ENCODE peak calls at places on chromosomes 5 and 9, in ten cellular contexts. N is pancreas, B is fibroblast of lung, H is gastrocnemius medialis, F is cardiac muscle cell, J is RWPE2, P is psoas muscle, T is mucosa of descending colon, L is astrocyte, X is upper lobe of right lung. I is an unnamed sample. For H3K36me3, the result is how much of the 10 kb centered on the place peaks cover.

GRCh38 chr9:78365979-78366697 is 69.2 kb downstream of the PSAT1 start:
- DNase-seq in N (no peak), B (no peak), H (no peak), F (peak), J (no peak), P (no peak), T (no peak), L (no peak), X (no peak), I (peak)

GRCh38 chr5:105907016-105907415 is 1763.7 kb downstream of the EFNA5 start:
- DNase-seq in N (no peak), B (peak), H (no peak), F (no peak), J (no peak), P (no peak), T (no peak), L (no peak), X (no peak), I (no peak)

GRCh38 chr5:21236104-21236503 is 1248.1 kb upstream of the CDH18 start:
- DNase-seq in N (no peak), B (peak), H (no peak), F (no peak), J (no peak), P (no peak), T (no peak), L (no peak), X (no peak), I (peak)

GRCh38 chr9:109971226-109971625 is 191.2 kb downstream of the PALM2AKAP2 start:
- DNase-seq in N (no peak), B (no peak), H (no peak), F (no peak), J (no peak), P (no peak), T (no peak), L (no peak), X (no peak), I (peak)

GRCh38 chr5:98927988-98928801 is 612 bp downstream of the CHD1 start:
- DNase-seq in N (peak), B (peak), H (peak), F (peak), J (peak), P (peak), T (peak), L (peak), X (peak), I (peak)

GRCh38 chr5:149228610-149229297 is 42.9 kb upstream of the AFAP1L1 start:
- DNase-seq in N (no peak), B (peak), H (peak), F (peak), J (no peak), P (no peak), T (no peak), L (peak), X (no peak), I (peak)

GRCh38 chr5:36422957-36423356 is 121.3 kb upstream of the RANBP3L start:
- DNase-seq in N (no peak), B (peak), H (no peak), F (no peak), J (no peak), P (no peak), T (no peak), L (peak), X (no peak), I (peak)

GRCh38 chr9:127768666-127769065 is 9.8 kb downstream of the SH2D3C start:
- DNase-seq in N (no peak), B (no peak), H (no peak), F (no peak), J (no peak), P (no peak), T (no peak), L (no peak), X (no peak), I (no peak)

GRCh38 chr9:31848505-31849285 is 535.7 kb upstream of the ACO1 start:
- DNase-seq in N (no peak), B (no peak), H (no peak), F (no peak), J (no peak), P (no peak), T (no peak), L (no peak), X (no peak), I (no peak)

GRCh38 chr9:125758986-125759811 is 12.0 kb downstream of the PBX3 start:
- DNase-seq in N (no peak), B (peak), H (no peak), F (no peak), J (no peak), P (no peak), T (no peak), L (no peak), X (no peak), I (no peak)

GRCh38 chr5:127029513-127030258 is 672 bp downstream of the MARCHF3 start:
- DNase-seq in N (peak), B (peak), H (peak), F (peak), J (peak), P (peak), T (peak), L (peak), X (peak), I (peak)

DNA sequence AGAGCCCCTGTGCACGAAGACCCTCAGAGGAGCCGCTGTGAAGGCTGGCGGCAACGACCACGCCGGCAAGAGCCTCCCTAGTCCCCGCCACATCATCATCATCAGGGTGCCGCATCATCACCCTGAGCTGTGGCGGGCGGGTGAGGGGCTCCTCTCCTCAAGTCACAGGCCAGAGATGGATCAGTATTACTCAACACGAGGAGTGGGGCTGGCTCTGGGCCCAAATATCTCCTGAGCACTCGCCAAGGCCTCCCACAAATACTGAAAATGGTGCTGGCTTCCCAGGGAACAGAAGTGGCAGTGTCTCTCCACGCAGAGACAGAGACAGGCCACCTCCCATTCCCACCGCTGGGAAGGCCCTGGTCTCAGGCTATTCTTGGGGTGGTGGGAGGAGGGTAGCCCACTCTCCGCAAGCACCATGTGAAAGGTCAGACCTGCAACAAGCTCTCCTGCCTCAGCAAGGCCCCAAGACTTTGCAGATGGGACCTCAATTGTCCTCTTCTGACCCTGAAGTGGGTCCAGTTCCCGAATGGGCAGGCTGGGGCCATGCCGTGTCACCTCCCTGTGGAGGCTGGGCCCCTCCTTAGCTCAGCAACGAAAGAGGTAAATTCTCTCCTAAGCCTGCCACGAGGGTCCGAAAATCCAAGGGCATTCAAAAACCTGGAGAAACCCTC is 39.3 kb upstream of the ZNF354A start:
- DNase-seq in N (no peak), B (no peak), H (no peak), F (no peak), J (peak), P (no peak), T (no peak), L (no peak), X (peak), I (no peak)
- TF ChIP-seq CTCF in N (no peak), B (no peak), H (no peak), F (no peak), J (no peak), P (no peak), T (no peak), L (no peak), X (no peak), I (no peak)

GRCh38 chr9:71144495-71144894 is 23.1 kb upstream of the TRPM3 start:
- DNase-seq in N (no peak), B (no peak), H (no peak), F (no peak), J (no peak), P (no peak), T (no peak), L (no peak), X (no peak), I (no peak)

GRCh38 chr9:71147368-71147767 is 25.9 kb upstream of the TRPM3 start:
- DNase-seq in N (no peak), B (no peak), H (no peak), F (peak), J (no peak), P (no peak), T (no peak), L (no peak), X (no peak), I (no peak)

GRCh38 chr9:71145179-71145578 is 23.8 kb upstream of the TRPM3 start:
- DNase-seq in N (no peak), B (no peak), H (no peak), F (peak), J (no peak), P (no peak), T (no peak), L (no peak), X (no peak), I (peak)

GRCh38 chr9:71146511-71146910 is 25.1 kb upstream of the TRPM3 start:
- DNase-seq in N (no peak), B (no peak), H (no peak), F (no peak), J (no peak), P (no peak), T (no peak), L (no peak), X (no peak), I (peak)
- H3K4me3 ChIP-seq in N (no peak), B (no peak), H (no peak), F (no peak), J (no peak), P (no peak), T (no peak), L (no peak), X (no peak), I (no peak)

GRCh38 chr5:374631-375335 is 53.3 kb downstream of the AHRR start:
- DNase-seq in N (no peak), B (no peak), H (no peak), F (no peak), J (peak), P (no peak), T (peak), L (no peak), X (peak), I (no peak)

GRCh38 chr5:376951-377325 is 55.4 kb downstream of the AHRR start:
- DNase-seq in N (no peak), B (no peak), H (no peak), F (no peak), J (no peak), P (no peak), T (no peak), L (no peak), X (no peak), I (no peak)

GRCh38 chr5:375336-375920 is 53.9 kb downstream of the AHRR start:
- DNase-seq in N (no peak), B (no peak), H (no peak), F (no peak), J (peak), P (no peak), T (peak), L (no peak), X (peak), I (no peak)

GRCh38 chr5:377326-377981 is 55.9 kb downstream of the AHRR start:
- DNase-seq in N (no peak), B (no peak), H (no peak), F (no peak), J (peak), P (no peak), T (peak), L (no peak), X (peak), I (no peak)

GRCh38 chr5:375921-376871 is 54.7 kb downstream of the AHRR start:
- DNase-seq in N (no peak), B (no peak), H (no peak), F (no peak), J (peak), P (no peak), T (peak), L (no peak), X (peak), I (no peak)
- H3K36me3 ChIP-seq in N (under half), B (under half), H (under half), F (under half), J (under half), P (under half), T (under half), L (under half), X (under half), I (under half)

GRCh38 chr9:6495484-6495883 is 82.5 kb downstream of the UHRF2 start:
- DNase-seq in N (no peak), B (no peak), H (no peak), F (no peak), J (no peak), P (no peak), T (no peak), L (no peak), X (no peak), I (peak)
- TF ChIP-seq CTCF in N (no peak), B (no peak), H (no peak), F (no peak), J (peak), P (no peak), T (no peak), L (no peak), X (no peak), I (peak)

GRCh38 chr9:21239917-21240316 is at the start of gene IFNA14:
- DNase-seq in N (no peak), B (no peak), H (no peak), F (no peak), J (no peak), P (no peak), T (no peak), L (no peak), X (no peak), I (no peak)

GRCh38 chr9:21244841-21245240 is 5.0 kb upstream of the IFNA14 start:
- DNase-seq in N (no peak), B (no peak), H (no peak), F (no peak), J (no peak), P (no peak), T (no peak), L (no peak), X (no peak), I (no peak)
- H3K4me3 ChIP-seq in N (no peak), B (no peak), H (no peak), F (no peak), J (no peak), P (no peak), T (no peak), L (no peak), X (no peak), I (no peak)

DNA sequence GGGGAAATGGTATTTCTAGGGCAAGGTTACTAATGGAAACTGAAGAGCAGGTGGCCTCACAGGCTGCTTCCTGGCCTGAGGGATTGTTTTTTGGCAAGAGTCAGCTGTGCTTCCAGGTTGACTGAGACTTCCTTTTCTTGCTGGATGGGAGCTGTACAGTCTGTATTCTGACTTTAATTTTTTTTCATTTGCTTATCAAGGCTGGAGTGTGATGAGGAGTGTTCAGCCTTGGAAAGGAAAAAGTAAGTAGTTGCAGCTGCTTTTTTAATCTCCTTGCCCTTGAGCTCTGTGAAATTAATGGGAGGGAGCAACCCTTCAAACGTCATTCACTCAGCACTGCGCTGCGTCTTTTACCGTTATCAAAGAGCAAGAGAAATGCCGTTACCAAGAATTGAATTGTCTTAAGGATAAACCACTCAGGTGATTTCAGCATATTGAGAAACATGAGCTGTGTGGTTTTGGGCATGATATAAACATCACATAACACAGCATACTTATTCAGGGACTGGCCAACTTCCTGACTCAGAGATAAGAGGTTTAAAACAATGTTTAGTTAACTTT is 47.6 kb downstream of the AQP7 start:
- DNase-seq in N (no peak), B (peak), H (no peak), F (no peak), J (no peak), P (no peak), T (no peak), L (peak), X (no peak), I (peak)
- H3K36me3 ChIP-seq in N (under half), B (under half), H (under half), F (under half), J (under half), P (under half), T (under half), L (under half), X (half or more), I (under half)

GRCh38 chr5:72137826-72138409 is 30.6 kb downstream of the MAP1B start:
- DNase-seq in N (no peak), B (no peak), H (no peak), F (no peak), J (no peak), P (no peak), T (no peak), L (no peak), X (no peak), I (peak)
- TF ChIP-seq CTCF in N (peak), B (peak), H (peak), F (peak), J (peak), P (peak), T (no peak), L (peak), X (peak), I (peak)